ENCODE peak calls at places on chromosomes 7 and 10, in ten cellular contexts. T is AG09309, A is fibroblast of the aortic adventitia, W is PC-3, Y is mucosa of descending colon, M is stomach, H is AG04450, Q is body of pancreas, D is heart left ventricle, F is choroid plexus epithelial cell. Z is an unnamed sample.
A peak's percentile ranks its signal among the peaks of the same experiment; 100 is the strongest.

GRCh38 chr7:65438593-65438992 is 64.9 kb downstream of the ZNF92 start:
- DNase-seq in T (peak; percentile 78), A (peak; percentile 96), W (peak; percentile 92), Y (no peak), M (no peak), H (peak; percentile 51), Q (no peak), D (no peak), F (peak; percentile 92), Z (peak; percentile 36)

GRCh38 chr10:50527438-50528043 is 96.2 kb downstream of the SGMS1 start:
- DNase-seq in T (no peak), A (no peak), W (no peak), Y (no peak), M (no peak), H (no peak), Q (no peak), D (no peak), F (peak; percentile 38), Z (no peak)

GRCh38 chr10:50417906-50418697 is 166.8 kb upstream of the ASAH2 start:
- DNase-seq in T (peak; percentile 44), A (peak; percentile 84), W (peak; percentile 65), Y (peak; percentile 70), M (peak; percentile 62), H (peak; percentile 46), Q (peak; percentile 45), D (peak; percentile 86), F (peak; percentile 84), Z (peak; percentile 77)

GRCh38 chr10:68073631-68074403 is 1.3 kb downstream of the HERC4 start:
- DNase-seq in T (no peak), A (peak; percentile 34), W (peak; percentile 56), Y (no peak), M (no peak), H (no peak), Q (no peak), D (no peak), F (peak; percentile 38), Z (no peak)

GRCh38 chr7:137985253-137985896 is 16.5 kb downstream of the CREB3L2 start:
- DNase-seq in T (no peak), A (no peak), W (no peak), Y (no peak), M (no peak), H (no peak), Q (no peak), D (no peak), F (peak; percentile 91), Z (no peak)

GRCh38 chr7:28731092-28731491 is 227.0 kb downstream of the TRIL start:
- DNase-seq in T (no peak), A (no peak), W (no peak), Y (no peak), M (no peak), H (no peak), Q (no peak), D (no peak), F (no peak), Z (no peak)

GRCh38 chr10:21849624-21850023 is 153.9 kb downstream of the DNAJC1 start:
- DNase-seq in T (no peak), A (no peak), W (no peak), Y (no peak), M (no peak), H (no peak), Q (no peak), D (no peak), F (peak; percentile 18), Z (no peak)

GRCh38 chr10:51789903-51790302 is 90.5 kb upstream of the CSTF2T start:
- DNase-seq in T (no peak), A (peak; percentile 67), W (no peak), Y (no peak), M (no peak), H (no peak), Q (no peak), D (no peak), F (no peak), Z (no peak)

GRCh38 chr10:11603741-11604140 is 7.7 kb downstream of the USP6NL start:
- DNase-seq in T (no peak), A (no peak), W (no peak), Y (no peak), M (no peak), H (no peak), Q (no peak), D (no peak), F (no peak), Z (no peak)

GRCh38 chr10:11601670-11602069 is 9.8 kb downstream of the USP6NL start:
- DNase-seq in T (no peak), A (no peak), W (no peak), Y (no peak), M (no peak), H (no peak), Q (no peak), D (no peak), F (no peak), Z (no peak)

GRCh38 chr10:11604742-11605650 is 6.5 kb downstream of the USP6NL start:
- DNase-seq in T (no peak), A (no peak), W (no peak), Y (no peak), M (no peak), H (no peak), Q (no peak), D (no peak), F (peak; percentile 23), Z (no peak)

GRCh38 chr10:11602357-11602756 is 9.1 kb downstream of the USP6NL start:
- DNase-seq in T (no peak), A (no peak), W (no peak), Y (no peak), M (no peak), H (no peak), Q (no peak), D (no peak), F (no peak), Z (no peak)

DNA sequence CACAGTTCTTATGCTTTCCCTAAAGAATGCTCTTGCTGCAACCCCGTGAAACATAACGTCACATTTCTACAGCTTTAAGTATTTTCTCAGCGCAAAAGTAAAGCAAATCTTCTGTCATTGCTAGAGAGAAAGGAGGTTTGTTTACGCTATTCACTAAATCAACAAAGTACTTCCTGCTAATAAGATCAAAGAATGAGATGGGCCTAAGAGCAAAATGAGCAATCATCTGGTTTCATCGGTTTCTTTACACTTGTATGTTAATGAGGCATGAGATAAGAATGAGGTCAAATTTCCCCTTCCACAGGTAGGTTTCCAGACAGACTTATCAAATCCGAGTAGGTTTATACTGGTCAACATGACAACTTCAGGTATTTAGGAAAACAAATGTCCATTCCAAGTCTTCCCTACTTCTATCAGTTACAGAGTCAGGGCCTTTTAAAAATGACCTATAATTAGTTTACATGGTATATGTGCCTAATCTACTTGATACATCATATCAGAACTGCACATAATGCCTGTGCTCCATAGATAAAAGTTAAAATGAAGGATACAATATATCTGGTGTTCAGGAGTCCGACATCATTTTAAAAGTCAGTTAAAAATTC is 8.4 kb downstream of the USP6NL start:
- DNase-seq in T (no peak), A (no peak), W (peak; percentile 51), Y (no peak), M (no peak), H (no peak), Q (no peak), D (no peak), F (peak; percentile 72), Z (no peak)
- H3K4me3 ChIP-seq in T (no peak overlapping the region), A (no peak overlapping the region), W (no peak overlapping the region), Y (no peak overlapping the region), M (no peak overlapping the region), H (no peak overlapping the region), Q (no peak overlapping the region), D (no peak overlapping the region), F (no peak overlapping the region), Z (no peak overlapping the region)

GRCh38 chr7:80940539-80941205 is 21.8 kb upstream of the SEMA3C start:
- DNase-seq in T (no peak), A (peak; percentile 43), W (peak; percentile 88), Y (no peak), M (no peak), H (no peak), Q (no peak), D (no peak), F (peak; percentile 42), Z (no peak)

GRCh38 chr7:80934286-80934685 is 15.4 kb upstream of the SEMA3C start:
- DNase-seq in T (peak; percentile 23), A (peak; percentile 51), W (peak; percentile 32), Y (no peak), M (no peak), H (no peak), Q (no peak), D (no peak), F (peak; percentile 50), Z (no peak)

GRCh38 chr7:80941206-80941758 is 22.4 kb upstream of the SEMA3C start:
- DNase-seq in T (peak; percentile 82), A (peak; percentile 89), W (peak; percentile 86), Y (no peak), M (no peak), H (no peak), Q (no peak), D (no peak), F (peak; percentile 91), Z (no peak)

GRCh38 chr7:80937336-80937735 is 18.5 kb upstream of the SEMA3C start:
- DNase-seq in T (no peak), A (no peak), W (no peak), Y (no peak), M (no peak), H (no peak), Q (no peak), D (no peak), F (no peak), Z (no peak)

DNA sequence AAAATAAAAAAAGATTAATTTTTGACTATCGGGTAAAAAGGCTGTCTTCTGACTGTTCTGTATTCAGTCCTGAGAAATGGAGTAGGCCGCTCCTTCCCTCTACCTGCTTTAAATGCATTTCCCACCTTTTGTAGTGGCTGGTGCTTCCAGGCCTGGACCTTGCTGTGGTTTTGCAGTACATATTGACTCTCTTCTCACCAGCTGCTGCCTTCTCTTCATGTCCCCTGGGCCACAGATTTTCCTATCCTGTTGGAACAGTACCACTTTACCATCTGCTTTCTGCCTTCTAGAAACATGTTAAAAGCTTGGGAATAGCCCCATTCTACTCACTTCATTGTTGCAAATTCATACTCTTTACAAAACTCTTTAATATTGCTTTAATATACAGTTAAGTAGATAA is 17.1 kb upstream of the SEMA3C start:
- DNase-seq in T (no peak), A (no peak), W (no peak), Y (no peak), M (no peak), H (no peak), Q (no peak), D (no peak), F (no peak), Z (no peak)
- TF ChIP-seq CTCF in T (no peak), A (no peak), W (no peak), Y (no peak), M (no peak), H (no peak), Q (no peak), D (no peak), F (no peak), Z (no peak)

GRCh38 chr7:100490483-100491191 is 6.9 kb downstream of the NYAP1 start:
- DNase-seq in T (no peak), A (no peak), W (no peak), Y (peak; percentile 28), M (no peak), H (no peak), Q (no peak), D (no peak), F (no peak), Z (no peak)
- H3K4me3 ChIP-seq in T (no peak overlapping the region), A (no peak overlapping the region), W (no peak overlapping the region), Y (no peak overlapping the region), M (no peak overlapping the region), H (no peak overlapping the region), Q (no peak overlapping the region), D (no peak overlapping the region), F (no peak overlapping the region), Z (no peak overlapping the region)

GRCh38 chr10:6659451-6659850 is 79.4 kb upstream of the PRKCQ start:
- DNase-seq in T (no peak), A (no peak), W (no peak), Y (no peak), M (no peak), H (no peak), Q (no peak), D (no peak), F (peak; percentile 17), Z (no peak)

GRCh38 chr10:6660460-6660859 is 80.4 kb upstream of the PRKCQ start:
- DNase-seq in T (no peak), A (no peak), W (no peak), Y (no peak), M (no peak), H (no peak), Q (no peak), D (no peak), F (no peak), Z (no peak)

GRCh38 chr10:6657669-6658068 is 77.6 kb upstream of the PRKCQ start:
- DNase-seq in T (no peak), A (no peak), W (no peak), Y (no peak), M (no peak), H (no peak), Q (no peak), D (no peak), F (no peak), Z (no peak)
- TF ChIP-seq CTCF in T (no peak), A (no peak), W (no peak), Y (no peak), M (no peak), H (no peak), Q (no peak), D (no peak), F (no peak), Z (no peak)

Z was measured in HFF-Myc.